ENCODE peak calls at places on chromosome 20, in five cellular contexts. L is thoracic aorta; B is CD8-positive, alpha-beta memory T cell; E is heart left ventricle; S is CD8-positive, alpha-beta T cell. G is an unnamed sample.
A peak's percentile ranks its signal among the peaks of the same experiment; 100 is the strongest.

GRCh38 chr20:6162239-6162638 is 39.4 kb upstream of the FERMT1 start:
- DNase-seq in B (no peak), E (peak; percentile 64), S (no peak), L (no peak), G (no peak)

GRCh38 chr20:21515300-21516179 is 1.7 kb upstream of the NKX2-2 start:
- DNase-seq in E (no peak), L (no peak), B (no peak), S (no peak), G (no peak)

GRCh38 chr20:53899351-53900167 is 170.8 kb downstream of the BCAS1 start:
- DNase-seq in L (no peak), E (no peak), S (peak; percentile 69), B (peak; percentile 65), G (peak; percentile 59)

GRCh38 chr20:341682-342081 is 5.2 kb upstream of the NRSN2 start:
- DNase-seq in E (no peak), L (no peak), B (no peak), S (no peak), G (no peak)

GRCh38 chr20:18011951-18012645 is 43.3 kb downstream of the MGME1 start:
- DNase-seq in B (no peak), S (no peak), L (no peak), E (no peak), G (no peak)

GRCh38 chr20:58647814-58648501 is 3.1 kb upstream of the STX16 start:
- DNase-seq in S (no peak), L (no peak), E (no peak), B (no peak), G (no peak)

GRCh38 chr20:49969946-49970345 is 12.8 kb upstream of the SNAI1 start:
- DNase-seq in L (no peak), E (no peak), S (no peak), B (no peak), G (no peak)

GRCh38 chr20:14198416-14198815 is 139.0 kb downstream of the FLRT3 start:
- DNase-seq in L (no peak), B (no peak), S (no peak), E (no peak), G (no peak)

GRCh38 chr20:4038047-4038459 is 22.7 kb upstream of the RNF24 start:
- DNase-seq in L (no peak), E (peak; percentile 81), S (peak; percentile 73), B (peak; percentile 83), G (peak; percentile 82)

GRCh38 chr20:56409521-56409920 is 2.5 kb upstream of the CASS4 start:
- DNase-seq in E (no peak), B (no peak), L (no peak), S (no peak), G (no peak)

GRCh38 chr20:62651285-62652021 is 9.2 kb downstream of the SLCO4A1 start:
- DNase-seq in E (no peak), S (peak; percentile 93), L (no peak), B (peak; percentile 84), G (peak; percentile 84)

GRCh38 chr20:62652051-62652893 is 10.0 kb downstream of the SLCO4A1 start:
- DNase-seq in B (peak; percentile 73), S (peak; percentile 75), E (peak; percentile 94), L (peak; percentile 85), G (peak; percentile 94)

GRCh38 chr20:62652894-62653305 is 10.6 kb downstream of the SLCO4A1 start:
- DNase-seq in B (no peak), L (no peak), E (no peak), S (no peak), G (no peak)

GRCh38 chr20:62649140-62649539 is 6.8 kb downstream of the SLCO4A1 start:
- DNase-seq in E (no peak), B (no peak), S (no peak), L (no peak), G (no peak)

DNA sequence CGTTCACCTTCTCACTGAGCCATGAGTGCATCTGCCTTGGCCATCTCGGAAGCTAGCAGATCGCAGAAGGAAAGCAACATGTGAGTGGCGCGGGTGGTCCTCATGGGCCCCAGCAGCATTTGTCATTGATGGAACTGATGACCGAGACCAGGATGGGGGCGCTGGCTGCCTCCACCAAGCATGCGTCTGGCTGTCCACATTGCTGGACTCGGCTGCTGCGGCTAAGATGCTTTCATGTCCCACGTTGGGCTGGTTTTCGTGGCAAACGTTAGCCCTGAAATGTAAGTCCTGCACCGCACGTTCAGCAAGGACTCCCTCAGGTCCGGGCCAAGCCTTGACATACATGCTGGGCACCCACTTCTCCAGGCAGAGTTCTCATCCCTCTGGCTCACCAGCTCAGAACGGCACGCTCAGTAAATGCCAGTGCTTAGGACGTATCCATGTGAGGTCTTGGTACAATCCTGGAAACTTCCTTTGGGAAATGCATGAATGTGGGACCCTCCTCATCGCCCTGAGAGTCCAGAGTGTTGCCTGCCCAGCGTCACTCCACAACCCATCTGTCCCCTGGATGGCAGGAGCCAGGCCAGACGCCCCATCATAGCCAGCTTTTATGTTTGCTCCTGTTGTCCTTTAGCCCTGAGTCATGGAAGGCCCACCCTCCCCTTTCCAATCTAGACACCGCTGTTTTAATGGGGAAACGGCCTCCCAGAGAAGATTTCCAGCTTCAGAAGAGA is 8.4 kb downstream of the SLCO4A1 start:
- DNase-seq in L (no peak), S (no peak), B (no peak), E (no peak), G (no peak)
- H3K4me1 ChIP-seq in L (peaks cover 10% of the 10 kb centered on the region), S (peaks cover 24% of the 10 kb centered on the region), B (peaks cover 29% of the 10 kb centered on the region), E (peaks cover 53% of the 10 kb centered on the region), G (peaks cover 55% of the 10 kb centered on the region)

DNA sequence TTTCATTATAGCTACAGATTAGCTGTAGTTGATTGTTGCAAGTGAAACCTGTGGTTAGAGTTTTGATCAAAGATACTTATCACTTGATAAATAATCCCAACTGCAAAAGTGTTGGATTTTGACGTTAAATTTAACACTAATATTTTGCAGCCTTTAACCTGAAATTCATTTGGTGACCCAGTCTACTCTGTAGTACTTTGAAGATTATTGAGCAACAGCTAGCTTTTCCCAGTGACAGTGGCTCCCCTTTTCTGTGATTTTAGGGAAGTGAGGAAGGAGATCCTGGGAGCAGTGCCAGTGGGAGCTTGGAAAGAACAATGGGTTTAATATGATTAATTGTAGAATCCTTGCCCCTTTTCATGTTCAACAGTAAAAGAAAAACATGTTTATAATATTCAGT is 76.9 kb downstream of the NCOA3 start:
- DNase-seq in L (no peak), S (no peak), B (no peak), E (no peak), G (no peak)
- H3K4me1 ChIP-seq in L (peaks cover 38% of the 10 kb centered on the region), S (peaks cover 26% of the 10 kb centered on the region), B (peaks cover 28% of the 10 kb centered on the region), E (peaks cover 87% of the 10 kb centered on the region), G (peaks cover 26% of the 10 kb centered on the region)

GRCh38 chr20:31716818-31717477 is 5.7 kb downstream of the BCL2L1 start:
- DNase-seq in B (no peak), L (no peak), E (no peak), S (no peak), G (no peak)

GRCh38 chr20:31713312-31714049 is 9.2 kb downstream of the BCL2L1 start:
- DNase-seq in S (no peak), B (no peak), E (peak; percentile 81), L (peak; percentile 62), G (peak; percentile 43)

GRCh38 chr20:31717478-31717946 is 5.2 kb downstream of the BCL2L1 start:
- DNase-seq in L (no peak), S (no peak), E (no peak), B (peak; percentile 43), G (no peak)

GRCh38 chr20:31716351-31716750 is 6.3 kb downstream of the BCL2L1 start:
- DNase-seq in L (no peak), E (no peak), B (no peak), S (no peak), G (no peak)

DNA sequence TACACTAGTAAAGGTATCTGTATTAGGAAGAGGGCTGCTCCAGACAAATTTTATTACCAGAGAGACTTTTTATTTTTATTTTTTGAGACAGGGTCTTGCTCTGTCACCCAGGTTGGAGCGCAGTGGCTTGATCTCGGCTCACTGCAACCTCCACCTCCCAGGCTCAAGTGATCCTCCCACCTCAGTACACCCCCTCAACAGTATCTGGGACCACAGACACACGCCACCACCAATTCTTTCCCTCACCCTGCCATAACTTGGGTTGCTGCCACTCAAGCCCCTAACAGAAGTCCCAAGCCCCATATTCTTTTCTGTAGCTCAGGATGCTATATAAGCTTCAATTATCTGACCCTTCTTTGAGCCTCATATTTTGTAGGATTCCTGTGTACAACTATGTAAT is 6.9 kb downstream of the BCL2L1 start:
- DNase-seq in E (no peak), S (no peak), L (no peak), B (no peak), G (no peak)
- H3K4me1 ChIP-seq in E (peaks cover 99% of the 10 kb centered on the region), S (peaks cover 58% of the 10 kb centered on the region), L (peaks cover 73% of the 10 kb centered on the region), B (peaks cover 90% of the 10 kb centered on the region), G (peaks cover 72% of the 10 kb centered on the region)

GRCh38 chr20:63946986-63947637 is 9.1 kb downstream of the UCKL1 start:
- DNase-seq in L (no peak), E (peak; percentile 63), B (no peak), S (no peak), G (peak; percentile 20)

GRCh38 chr20:63950701-63951397 is 5.4 kb downstream of the UCKL1 start:
- DNase-seq in L (no peak), E (peak; percentile 69), S (no peak), B (no peak), G (no peak)

GRCh38 chr20:63945921-63946920 is 10.0 kb downstream of the UCKL1 start:
- DNase-seq in E (peak; percentile 60), B (no peak), S (no peak), L (no peak), G (peak; percentile 50)

GRCh38 chr20:63945031-63945658 is 11.1 kb downstream of the UCKL1 start:
- DNase-seq in S (no peak), L (no peak), E (peak; percentile 49), B (no peak), G (peak; percentile 26)

DNA sequence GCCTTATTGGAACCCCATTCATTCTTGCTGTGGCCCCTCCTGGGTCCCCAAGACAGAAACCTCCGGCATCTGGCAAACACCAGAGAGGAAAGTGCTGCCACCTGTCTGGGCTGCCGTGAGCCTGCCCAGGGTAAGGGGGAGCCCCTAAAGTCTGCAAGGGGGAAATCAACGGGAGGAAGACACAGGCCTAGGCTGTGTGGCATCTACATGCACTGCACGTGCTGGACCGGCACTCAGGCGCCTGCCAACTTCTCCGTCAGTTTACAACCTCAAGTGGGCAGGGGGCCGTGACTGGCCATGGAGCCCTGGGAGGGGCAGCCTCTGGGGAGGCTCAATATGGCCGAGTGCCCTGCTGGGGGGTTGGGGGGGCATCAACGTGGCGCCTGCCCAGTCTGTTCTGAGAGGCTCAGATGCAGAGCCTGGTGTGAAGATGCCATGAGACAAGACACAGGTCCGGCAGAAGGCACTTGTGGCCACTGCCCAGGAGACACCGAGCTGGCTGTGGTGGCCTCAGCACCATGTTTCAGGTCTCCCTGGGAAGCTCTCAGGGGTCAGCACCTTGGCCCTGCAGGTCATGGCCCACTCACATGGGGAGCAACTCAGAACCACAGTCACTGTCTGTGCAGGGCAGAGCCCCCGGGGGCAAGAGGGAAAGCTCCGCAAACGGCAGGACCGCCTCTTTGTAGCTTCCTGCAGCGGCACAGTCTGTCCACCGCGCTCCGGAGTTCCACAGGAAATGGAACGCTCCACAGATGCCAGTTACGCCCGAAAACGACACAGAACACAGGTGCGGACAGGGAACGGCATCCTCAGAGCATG is 8.4 kb downstream of the UCKL1 start:
- DNase-seq in S (peak; percentile 42), L (no peak), B (no peak), E (peak; percentile 62), G (peak; percentile 46)
- H3K4me1 ChIP-seq in S (peaks cover 37% of the 10 kb centered on the region), L (peaks cover 33% of the 10 kb centered on the region), B (peaks cover 33% of the 10 kb centered on the region), E (peaks cover 87% of the 10 kb centered on the region), G (peaks cover 45% of the 10 kb centered on the region)

GRCh38 chr20:36835025-36835424 is 40.9 kb upstream of the TLDC2 start:
- DNase-seq in E (peak; percentile 57), B (no peak), S (no peak), L (no peak), G (peak; percentile 59)
- H3K4me1 ChIP-seq in E (peaks cover 66% of the 10 kb centered on the region), B (no peaks in the 10 kb centered on the region), S (peaks cover 6% of the 10 kb centered on the region), L (peaks cover 17% of the 10 kb centered on the region), G (peaks cover 16% of the 10 kb centered on the region)

DNA sequence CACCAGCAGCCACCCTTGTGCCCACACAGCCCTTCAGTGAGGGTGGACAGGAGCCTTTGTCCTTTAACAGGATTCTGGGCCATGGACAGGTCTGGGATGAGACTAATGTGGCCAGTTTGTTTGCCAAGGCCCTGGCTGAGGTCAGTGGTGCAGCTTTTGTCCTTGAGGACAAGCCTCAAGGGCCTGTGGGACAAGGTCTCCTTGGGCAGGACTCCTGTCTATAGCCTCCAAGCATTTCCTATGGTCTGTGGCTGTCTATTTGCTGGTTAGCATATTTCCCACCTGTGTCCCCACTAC is 44.1 kb downstream of the SUN5 start:
- DNase-seq in E (no peak), S (no peak), L (no peak), B (no peak), G (no peak)
- H3K4me1 ChIP-seq in E (no peaks in the 10 kb centered on the region), S (peaks cover 12% of the 10 kb centered on the region), L (no peaks in the 10 kb centered on the region), B (peaks cover 15% of the 10 kb centered on the region), G (no peaks in the 10 kb centered on the region)